ENCODE peak calls at places on chromosome 19, in ten cellular contexts. L is heart right ventricle; D is MCF 10A; E is fibroblast of lung; G is SK-MEL-5; N is stimulated activated CD8-positive, alpha-beta memory T cell treated with anti-CD3 and anti-CD28 coated beads, Interleukin-7, amount 100 ng/mL, for 1 hour; P is naive thymus-derived CD4-positive, alpha-beta T cell; M is RWPE1; O is cardiac muscle cell; Y is glomerular endothelial cell. F is an unnamed sample.
A peak's percentile ranks its signal among the peaks of the same experiment; 100 is the strongest.

GRCh38 chr19:7885818-7886217 is 2.5 kb upstream of the LRRC8E start:
- DNase-seq in L (no peak), D (no peak), E (no peak), G (no peak), N (no peak), P (no peak), M (no peak), O (no peak), Y (no peak), F (no peak)

GRCh38 chr19:35011091-35011689 is 11.1 kb downstream of the GRAMD1A start:
- DNase-seq in L (no peak), D (no peak), E (no peak), G (no peak), N (no peak), P (no peak), M (no peak), O (no peak), Y (no peak), F (no peak)

GRCh38 chr19:29457413-29457812 is 68.4 kb upstream of the VSTM2B start:
- DNase-seq in L (no peak), D (no peak), E (no peak), G (no peak), N (no peak), P (no peak), M (no peak), O (no peak), Y (no peak), F (no peak)

GRCh38 chr19:29708553-29709439 is 6.3 kb downstream of the C19orf12 start:
- DNase-seq in L (peak; percentile 42), D (no peak), E (no peak), G (peak; percentile 61), N (no peak), P (no peak), M (no peak), O (peak; percentile 50), Y (no peak), F (no peak)

GRCh38 chr19:49642488-49643035 is 553 bp downstream of the SCAF1 start:
- DNase-seq in L (no peak), D (no peak), E (no peak), G (no peak), N (no peak), P (no peak), M (no peak), O (no peak), Y (no peak), F (peak; percentile 37)

GRCh38 chr19:19686580-19686979 is 17.9 kb downstream of the ZNF101 start:
- DNase-seq in L (no peak), D (no peak), E (no peak), G (no peak), N (no peak), P (peak; percentile 34), M (no peak), O (no peak), Y (no peak), F (no peak)

GRCh38 chr19:33477781-33478180 is 43.8 kb downstream of the PEPD start:
- DNase-seq in L (no peak), D (no peak), E (no peak), G (no peak), N (no peak), P (no peak), M (no peak), O (no peak), Y (no peak), F (no peak)

GRCh38 chr19:7461841-7462629 is 26.8 kb downstream of the PEX11G start:
- DNase-seq in L (no peak), D (no peak), E (no peak), G (no peak), N (no peak), P (no peak), M (no peak), O (no peak), Y (no peak), F (no peak)

GRCh38 chr19:10270180-10270615 is 722 bp upstream of the ICAM1 start:
- DNase-seq in L (peak; percentile 72), D (peak; percentile 25), E (no peak), G (no peak), N (no peak), P (peak; percentile 28), M (no peak), O (peak; percentile 68), Y (no peak), F (no peak)

GRCh38 chr19:19588546-19588945 is 29.9 kb downstream of the PBX4 start:
- DNase-seq in L (no peak), D (no peak), E (no peak), G (no peak), N (no peak), P (no peak), M (no peak), O (no peak), Y (no peak), F (no peak)

GRCh38 chr19:50252111-50252886 is 48.9 kb downstream of the MYH14 start:
- DNase-seq in L (no peak), D (no peak), E (peak; percentile 9), G (peak; percentile 47), N (peak; percentile 9), P (peak; percentile 7), M (no peak), O (peak; percentile 34), Y (peak; percentile 12), F (peak; percentile 51)

GRCh38 chr19:42468273-42468796 is 25.6 kb upstream of the CXCL17 start:
- DNase-seq in L (no peak), D (peak; percentile 70), E (peak; percentile 57), G (peak; percentile 87), N (no peak), P (no peak), M (peak; percentile 72), O (peak; percentile 76), Y (no peak), F (peak; percentile 94)

GRCh38 chr19:45507864-45508680 is 793 bp downstream of the VASP start:
- DNase-seq in L (peak; percentile 52), D (peak; percentile 35), E (no peak), G (no peak), N (no peak), P (no peak), M (no peak), O (no peak), Y (no peak), F (peak; percentile 48)

GRCh38 chr19:55080121-55080914 is 4.6 kb downstream of the EPS8L1 start:
- DNase-seq in L (peak; percentile 75), D (peak; percentile 64), E (peak; percentile 59), G (peak; percentile 80), N (no peak), P (peak; percentile 58), M (peak; percentile 93), O (peak; percentile 67), Y (no peak), F (peak; percentile 91)

GRCh38 chr19:47432499-47432898 is 13.2 kb upstream of the MEIS3 start:
- DNase-seq in L (no peak), D (no peak), E (no peak), G (no peak), N (no peak), P (no peak), M (no peak), O (no peak), Y (no peak), F (no peak)

GRCh38 chr19:45098521-45099464 is 5.8 kb downstream of the PPP1R37 start:
- DNase-seq in L (peak; percentile 34), D (no peak), E (peak; percentile 63), G (no peak), N (no peak), P (no peak), M (no peak), O (peak; percentile 65), Y (no peak), F (peak; percentile 63)

GRCh38 chr19:13187419-13187818 is 37.2 kb downstream of the IER2 start:
- DNase-seq in L (no peak), D (no peak), E (no peak), G (no peak), N (no peak), P (no peak), M (no peak), O (no peak), Y (no peak), F (no peak)

GRCh38 chr19:33933931-33934330 is 137.3 kb downstream of the KCTD15 start:
- DNase-seq in L (no peak), D (no peak), E (no peak), G (no peak), N (no peak), P (no peak), M (no peak), O (no peak), Y (no peak), F (no peak)

GRCh38 chr19:34505321-34506025 is 23.9 kb downstream of the WTIP start:
- DNase-seq in L (no peak), D (no peak), E (no peak), G (no peak), N (no peak), P (no peak), M (no peak), O (no peak), Y (no peak), F (no peak)

GRCh38 chr19:46951236-46951986 is 68.2 kb upstream of the NPAS1 start:
- DNase-seq in L (no peak), D (peak; percentile 62), E (peak; percentile 39), G (no peak), N (no peak), P (no peak), M (peak; percentile 83), O (no peak), Y (no peak), F (peak; percentile 42)

GRCh38 chr19:39349326-39349725 is 7.1 kb downstream of the SAMD4B start:
- DNase-seq in L (no peak), D (no peak), E (no peak), G (no peak), N (no peak), P (no peak), M (no peak), O (no peak), Y (no peak), F (no peak)

GRCh38 chr19:29781582-29782580 is 29.9 kb upstream of the CCNE1 start:
- DNase-seq in L (no peak), D (no peak), E (no peak), G (no peak), N (no peak), P (no peak), M (no peak), O (no peak), Y (no peak), F (no peak)

GRCh38 chr19:4555657-4556561 is 3.6 kb downstream of the SEMA6B start:
- DNase-seq in L (no peak), D (peak; percentile 66), E (no peak), G (peak; percentile 52), N (no peak), P (no peak), M (peak; percentile 84), O (no peak), Y (no peak), F (no peak)

GRCh38 chr19:48501961-48502719 is 9.5 kb downstream of the LMTK3 start:
- DNase-seq in L (no peak), D (peak; percentile 97), E (no peak), G (peak; percentile 72), N (no peak), P (peak; percentile 86), M (peak; percentile 92), O (no peak), Y (no peak), F (peak; percentile 91)

GRCh38 chr19:40633207-40633606 is 32.0 kb downstream of the LTBP4 start:
- DNase-seq in L (no peak), D (no peak), E (peak; percentile 48), G (no peak), N (no peak), P (no peak), M (no peak), O (no peak), Y (no peak), F (no peak)

GRCh38 chr19:12778020-12778904 is 2.9 kb upstream of the HOOK2 start:
- DNase-seq in L (peak; percentile 78), D (peak; percentile 80), E (peak; percentile 78), G (peak; percentile 62), N (peak; percentile 4), P (peak; percentile 44), M (peak; percentile 58), O (peak; percentile 93), Y (no peak), F (peak; percentile 78)

GRCh38 chr19:4379383-4380253 is 20.7 kb downstream of the SH3GL1 start:
- DNase-seq in L (no peak), D (peak; percentile 99), E (no peak), G (no peak), N (no peak), P (no peak), M (peak; percentile 96), O (peak; percentile 63), Y (no peak), F (peak; percentile 57)

GRCh38 chr19:54188224-54188871 is 1.0 kb downstream of the MBOAT7 start:
- DNase-seq in L (no peak), D (peak; percentile 13), E (no peak), G (no peak), N (peak; percentile 46), P (no peak), M (no peak), O (peak; percentile 50), Y (no peak), F (no peak)